ENCODE peak calls at places on chromosomes 4 and X, in four cellular contexts. M, U, C and T are unnamed samples.

GRCh38 chr4:3283916-3284315 is 8.9 kb upstream of the RGS12 start:
- DNase-seq in C (no peak), U (no peak), M (no peak), T (no peak)

GRCh38 chr4:118557298-118557851 is 127.8 kb upstream of the METTL14 start:
- DNase-seq in C (no peak), U (no peak), M (no peak), T (no peak)

GRCh38 chrX:119145241-119145653 is 17.6 kb upstream of the KIAA1210 start:
- DNase-seq in U (no peak), M (no peak), C (no peak), T (no peak)

GRCh38 chrX:133749370-133749769 is 236.0 kb downstream of the GPC3 start:
- DNase-seq in C (no peak), M (no peak), U (no peak), T (no peak)

GRCh38 chr4:77009511-77010120 is 60.1 kb downstream of the SEPTIN11 start:
- DNase-seq in C (no peak), M (peak; percentile 27), U (no peak), T (no peak)

GRCh38 chrX:13911581-13911980 is 94.7 kb upstream of the GPM6B start:
- DNase-seq in M (no peak), U (no peak), C (no peak), T (no peak)

GRCh38 chr4:108433832-108434231 is 186.5 kb upstream of the RPL34 start:
- DNase-seq in U (no peak), C (no peak), M (no peak), T (no peak)

GRCh38 chrX:28039258-28039657 is 58.0 kb upstream of the DCAF8L1 start:
- DNase-seq in M (no peak), U (no peak), C (no peak), T (no peak)

GRCh38 chr4:72208421-72209075 is 176.7 kb downstream of the NPFFR2 start:
- DNase-seq in U (no peak), C (no peak), M (no peak), T (no peak)

GRCh38 chr4:55554453-55555030 is 7.8 kb upstream of the CLOCK start:
- DNase-seq in M (peak; percentile 26), C (peak; percentile 19), U (no peak), T (no peak)

GRCh38 chr4:141131738-141132688 is 1.3 kb downstream of the RNF150 start:
- DNase-seq in M (no peak), C (no peak), U (no peak), T (no peak)

GRCh38 chrX:152908486-152908885 is 10.6 kb downstream of the ZNF185 start:
- DNase-seq in U (no peak), M (no peak), C (no peak), T (no peak)

GRCh38 chrX:152905081-152905420 is 7.2 kb downstream of the ZNF185 start:
- DNase-seq in M (no peak), C (no peak), U (peak; percentile 17), T (no peak)

GRCh38 chrX:152904151-152905080 is 6.5 kb downstream of the ZNF185 start:
- DNase-seq in U (peak; percentile 74), C (no peak), M (peak; percentile 86), T (peak; percentile 43)

GRCh38 chrX:152903589-152903988 is 5.7 kb downstream of the ZNF185 start:
- DNase-seq in C (no peak), M (no peak), U (no peak), T (no peak)

GRCh38 chrX:152907084-152907651 is 9.3 kb downstream of the ZNF185 start:
- DNase-seq in U (peak; percentile 49), C (no peak), M (peak; percentile 81), T (no peak)
- TF ChIP-seq TAF1 in U (no peak), C (no peak), M (no peak), T (no peak)

GRCh38 chrX:2690856-2691542 is at the start of gene CD99:
- DNase-seq in C (peak; percentile 80), U (peak; percentile 91), M (peak; percentile 90), T (peak; percentile 92)

GRCh38 chrX:2689773-2690666 is 1.1 kb upstream of the CD99 start:
- DNase-seq in M (peak; percentile 39), C (peak; percentile 78), U (no peak), T (no peak)

GRCh38 chrX:2693123-2693438 is 2.0 kb downstream of the CD99 start:
- DNase-seq in C (no peak), U (no peak), M (no peak), T (no peak)

GRCh38 chrX:2692221-2693122 is 1.4 kb downstream of the CD99 start:
- DNase-seq in U (peak; percentile 51), M (peak; percentile 17), C (no peak), T (no peak)

GRCh38 chrX:2691543-2692220 is 587 bp downstream of the CD99 start:
- DNase-seq in U (peak; percentile 36), M (no peak), C (no peak), T (no peak)
- TF ChIP-seq TAF1 in U (no peak), M (no peak), C (no peak), T (no peak)

GRCh38 chr4:40629401-40630334 is at the start of gene RBM47:
- DNase-seq in C (no peak), M (peak; percentile 80), U (no peak), T (peak; percentile 33)
- TF ChIP-seq TAF1 in C (no peak), M (no peak), U (no peak), T (peak; percentile 12)

GRCh38 chr4:65798498-65799127 is 128.3 kb upstream of the EPHA5 start:
- DNase-seq in C (no peak), U (no peak), M (no peak), T (no peak)
- TF ChIP-seq TAF1 in C (no peak), U (no peak), M (no peak), T (no peak)

GRCh38 chr4:8159522-8160232 is 1.1 kb upstream of the ABLIM2 start:
- DNase-seq in C (no peak), U (no peak), M (no peak), T (no peak)

GRCh38 chr4:8158710-8159521 is at the start of gene ABLIM2:
- DNase-seq in U (peak; percentile 99), M (peak; percentile 99), C (peak; percentile 92), T (peak; percentile 98)

GRCh38 chr4:8156617-8157016 is 2.0 kb downstream of the ABLIM2 start:
- DNase-seq in U (no peak), M (no peak), C (peak; percentile 12), T (no peak)

GRCh38 chr4:8157496-8157895 is 1.1 kb downstream of the ABLIM2 start:
- DNase-seq in M (no peak), C (no peak), U (no peak), T (no peak)

GRCh38 chr4:8157944-8158709 is 486 bp downstream of the ABLIM2 start:
- DNase-seq in M (no peak), C (no peak), U (no peak), T (no peak)
- TF ChIP-seq TAF1 in M (no peak), C (no peak), U (no peak), T (no peak)

GRCh38 chrX:96834137-96834536 is 49.6 kb upstream of the RPA4 start:
- DNase-seq in U (no peak), C (no peak), M (no peak), T (no peak)
- TF ChIP-seq TAF1 in U (no peak), C (no peak), M (no peak), T (no peak)

DNA sequence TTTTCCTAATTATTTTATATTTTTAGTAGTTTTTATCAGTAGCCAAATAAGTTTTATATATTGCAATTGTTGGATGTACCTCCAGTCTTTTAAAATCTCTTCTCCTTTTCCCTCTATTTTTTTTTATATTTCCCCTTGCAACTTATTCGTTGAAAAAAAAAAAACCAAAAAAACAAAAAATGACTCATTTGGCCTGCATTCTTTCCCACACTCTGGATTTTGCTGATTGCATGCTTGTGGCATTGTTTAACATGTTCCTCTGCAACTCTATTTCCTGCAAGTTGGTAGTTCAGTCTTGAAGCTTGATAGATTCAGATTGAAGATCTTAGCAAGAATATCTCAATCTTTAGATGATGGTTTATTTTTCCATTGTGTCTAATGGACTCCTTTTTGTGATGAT is 260.6 kb upstream of the BOD1L1 start:
- DNase-seq in U (no peak), M (no peak), C (no peak), T (no peak)
- TF ChIP-seq TAF1 in U (no peak), M (no peak), C (no peak), T (no peak)

DNA sequence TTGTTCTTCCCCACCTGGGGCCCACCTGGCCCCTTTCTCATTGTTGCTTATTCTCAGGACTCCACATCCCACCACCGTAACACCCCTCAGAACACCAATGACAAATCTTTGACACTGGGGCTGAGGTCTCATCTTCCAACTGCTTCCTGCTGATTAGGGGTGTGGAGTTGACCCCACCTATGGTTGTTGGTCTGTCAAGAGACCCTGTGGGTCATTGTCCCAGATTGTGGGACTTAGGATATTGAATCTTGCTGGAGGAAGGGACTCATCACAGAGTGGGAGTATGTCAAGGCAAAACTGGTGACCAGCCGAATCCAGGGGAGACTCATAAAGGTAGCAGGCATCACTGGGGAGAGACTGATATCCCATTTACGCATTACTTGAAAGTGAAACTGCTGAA is 140.2 kb upstream of the PLAC1 start:
- DNase-seq in C (no peak), M (no peak), U (no peak), T (no peak)
- TF ChIP-seq TAF1 in C (no peak), M (no peak), U (no peak), T (no peak)

GRCh38 chrX:153647461-153648357 is 706 bp downstream of the DUSP9 start:
- DNase-seq in C (no peak), M (peak; percentile 27), U (no peak), T (no peak)
- TF ChIP-seq TAF1 in C (no peak), M (no peak), U (no peak), T (no peak)

GRCh38 chrX:153927686-153927935 is 1.5 kb upstream of the ARHGAP4 start:
- DNase-seq in U (no peak), C (no peak), M (no peak), T (no peak)

GRCh38 chrX:153926594-153926862 is 464 bp upstream of the ARHGAP4 start:
- DNase-seq in U (peak; percentile 35), M (no peak), C (no peak), T (no peak)

GRCh38 chrX:153925387-153925738 is 701 bp downstream of the ARHGAP4 start:
- DNase-seq in M (no peak), C (no peak), U (no peak), T (no peak)

GRCh38 chrX:153926863-153927685 is 1.0 kb upstream of the ARHGAP4 start:
- DNase-seq in C (peak; percentile 72), U (no peak), M (peak; percentile 69), T (peak; percentile 59)

GRCh38 chrX:153925739-153926593 is at the start of gene ARHGAP4:
- DNase-seq in C (no peak), U (peak; percentile 69), M (no peak), T (no peak)
- TF ChIP-seq TAF1 in C (no peak), U (no peak), M (no peak), T (no peak)